ENCODE peak calls at places on chromosomes 16 and 17, in eight cellular contexts. One of them, this sample, is unnamed. For H3K4me1, the result is how much of the 10 kb centered on the place peaks cover.

GRCh38 chr17:70752966-70753467 is 583.7 kb downstream of the KCNJ2 start:
- DNase-seq in fibroblast of lung: no peak
- DNase-seq in effector memory CD4-positive, alpha-beta T cell: no peak
- DNase-seq in upper lobe of right lung: no peak
- DNase-seq in upper lobe of left lung: no peak
- DNase-seq in naive thymus-derived CD4-positive, alpha-beta T cell: no peak
- DNase-seq in Peyer's patch: no peak
- DNase-seq in H1: no peak
- DNase-seq in this sample: no peak

GRCh38 chr17:32491371-32492280 is 4.8 kb downstream of the CDK5R1 start:
- DNase-seq in H1: no peak
- DNase-seq in naive thymus-derived CD4-positive, alpha-beta T cell: no peak
- DNase-seq in upper lobe of left lung: no peak
- DNase-seq in Peyer's patch: peak
- DNase-seq in upper lobe of right lung: peak
- DNase-seq in fibroblast of lung: no peak
- DNase-seq in effector memory CD4-positive, alpha-beta T cell: no peak
- DNase-seq in this sample: no peak

GRCh38 chr17:50027639-50028206 is 28.2 kb upstream of the ITGA3 start:
- DNase-seq in fibroblast of lung: peak
- DNase-seq in upper lobe of right lung: peak
- DNase-seq in naive thymus-derived CD4-positive, alpha-beta T cell: no peak
- DNase-seq in H1: no peak
- DNase-seq in upper lobe of left lung: peak
- DNase-seq in effector memory CD4-positive, alpha-beta T cell: no peak
- DNase-seq in Peyer's patch: no peak
- DNase-seq in this sample: peak

GRCh38 chr17:29063992-29064391 is 21.1 kb downstream of the PIPOX start:
- DNase-seq in naive thymus-derived CD4-positive, alpha-beta T cell: no peak
- DNase-seq in H1: no peak
- DNase-seq in Peyer's patch: no peak
- DNase-seq in fibroblast of lung: no peak
- DNase-seq in upper lobe of right lung: no peak
- DNase-seq in effector memory CD4-positive, alpha-beta T cell: no peak
- DNase-seq in upper lobe of left lung: no peak
- DNase-seq in this sample: no peak

GRCh38 chr17:35896011-35896587 is 15.9 kb upstream of the CCL5 start:
- DNase-seq in upper lobe of left lung: peak
- DNase-seq in naive thymus-derived CD4-positive, alpha-beta T cell: no peak
- DNase-seq in fibroblast of lung: no peak
- DNase-seq in H1: no peak
- DNase-seq in Peyer's patch: no peak
- DNase-seq in upper lobe of right lung: no peak
- DNase-seq in effector memory CD4-positive, alpha-beta T cell: peak
- DNase-seq in this sample: peak

GRCh38 chr17:72403713-72404209 is 282.9 kb downstream of the SOX9 start:
- DNase-seq in Peyer's patch: no peak
- DNase-seq in upper lobe of right lung: no peak
- DNase-seq in H1: no peak
- DNase-seq in fibroblast of lung: no peak
- DNase-seq in upper lobe of left lung: no peak
- DNase-seq in naive thymus-derived CD4-positive, alpha-beta T cell: no peak
- DNase-seq in effector memory CD4-positive, alpha-beta T cell: no peak
- DNase-seq in this sample: peak

GRCh38 chr17:43917348-43918025 is 10.2 kb upstream of the MPP2 start:
- DNase-seq in naive thymus-derived CD4-positive, alpha-beta T cell: peak
- DNase-seq in effector memory CD4-positive, alpha-beta T cell: no peak
- DNase-seq in Peyer's patch: peak
- DNase-seq in upper lobe of left lung: peak
- DNase-seq in upper lobe of right lung: peak
- DNase-seq in fibroblast of lung: peak
- DNase-seq in H1: peak
- DNase-seq in this sample: peak

GRCh38 chr16:86158688-86159360 is 259.9 kb downstream of the IRF8 start:
- DNase-seq in effector memory CD4-positive, alpha-beta T cell: no peak
- DNase-seq in naive thymus-derived CD4-positive, alpha-beta T cell: no peak
- DNase-seq in upper lobe of left lung: no peak
- DNase-seq in Peyer's patch: no peak
- DNase-seq in fibroblast of lung: no peak
- DNase-seq in H1: no peak
- DNase-seq in upper lobe of right lung: no peak
- DNase-seq in this sample: no peak

GRCh38 chr16:31476305-31477219 is 4.6 kb downstream of the TGFB1I1 start:
- DNase-seq in Peyer's patch: peak
- DNase-seq in upper lobe of left lung: peak
- DNase-seq in naive thymus-derived CD4-positive, alpha-beta T cell: peak
- DNase-seq in H1: peak
- DNase-seq in effector memory CD4-positive, alpha-beta T cell: peak
- DNase-seq in upper lobe of right lung: peak
- DNase-seq in fibroblast of lung: no peak
- DNase-seq in this sample: peak

GRCh38 chr16:53817117-53817516 is 113.2 kb downstream of the FTO start:
- DNase-seq in effector memory CD4-positive, alpha-beta T cell: no peak
- DNase-seq in upper lobe of right lung: no peak
- DNase-seq in fibroblast of lung: peak
- DNase-seq in Peyer's patch: no peak
- DNase-seq in naive thymus-derived CD4-positive, alpha-beta T cell: no peak
- DNase-seq in upper lobe of left lung: no peak
- DNase-seq in H1: no peak
- DNase-seq in this sample: no peak

GRCh38 chr17:45016823-45017222 is 34.6 kb downstream of the DCAKD start:
- DNase-seq in naive thymus-derived CD4-positive, alpha-beta T cell: no peak
- DNase-seq in effector memory CD4-positive, alpha-beta T cell: no peak
- DNase-seq in Peyer's patch: no peak
- DNase-seq in upper lobe of right lung: no peak
- DNase-seq in fibroblast of lung: no peak
- DNase-seq in H1: no peak
- DNase-seq in upper lobe of left lung: no peak
- DNase-seq in this sample: peak

GRCh38 chr16:1902547-1903219 is 15.5 kb downstream of the HS3ST6 start:
- DNase-seq in fibroblast of lung: no peak
- DNase-seq in H1: no peak
- DNase-seq in naive thymus-derived CD4-positive, alpha-beta T cell: no peak
- DNase-seq in upper lobe of right lung: no peak
- DNase-seq in Peyer's patch: no peak
- DNase-seq in effector memory CD4-positive, alpha-beta T cell: no peak
- DNase-seq in upper lobe of left lung: no peak
- DNase-seq in this sample: no peak

GRCh38 chr16:56929639-56930038 is 2.3 kb upstream of the HERPUD1 start:
- DNase-seq in naive thymus-derived CD4-positive, alpha-beta T cell: no peak
- DNase-seq in Peyer's patch: no peak
- DNase-seq in upper lobe of right lung: no peak
- DNase-seq in effector memory CD4-positive, alpha-beta T cell: no peak
- DNase-seq in fibroblast of lung: no peak
- DNase-seq in H1: no peak
- DNase-seq in upper lobe of left lung: no peak
- DNase-seq in this sample: no peak

GRCh38 chr16:68972008-68972407 is 128.7 kb downstream of the TANGO6 start:
- DNase-seq in upper lobe of right lung: no peak
- DNase-seq in effector memory CD4-positive, alpha-beta T cell: no peak
- DNase-seq in Peyer's patch: no peak
- DNase-seq in naive thymus-derived CD4-positive, alpha-beta T cell: no peak
- DNase-seq in upper lobe of left lung: no peak
- DNase-seq in H1: peak
- DNase-seq in fibroblast of lung: no peak
- DNase-seq in this sample: no peak

GRCh38 chr16:20906225-20906870 is 5.8 kb downstream of the LYRM1 start:
- DNase-seq in H1: no peak
- DNase-seq in upper lobe of right lung: no peak
- DNase-seq in effector memory CD4-positive, alpha-beta T cell: no peak
- DNase-seq in naive thymus-derived CD4-positive, alpha-beta T cell: no peak
- DNase-seq in upper lobe of left lung: no peak
- DNase-seq in Peyer's patch: no peak
- DNase-seq in fibroblast of lung: peak
- DNase-seq in this sample: no peak

GRCh38 chr16:11722468-11722808 is 20.2 kb downstream of the TXNDC11 start:
- DNase-seq in fibroblast of lung: no peak
- DNase-seq in naive thymus-derived CD4-positive, alpha-beta T cell: no peak
- DNase-seq in effector memory CD4-positive, alpha-beta T cell: no peak
- DNase-seq in H1: no peak
- DNase-seq in upper lobe of left lung: no peak
- DNase-seq in Peyer's patch: no peak
- DNase-seq in upper lobe of right lung: no peak
- DNase-seq in this sample: no peak
- H3K27ac ChIP-seq in fibroblast of lung: no peak
- H3K27ac ChIP-seq in naive thymus-derived CD4-positive, alpha-beta T cell: no peak
- H3K27ac ChIP-seq in effector memory CD4-positive, alpha-beta T cell: no peak
- H3K27ac ChIP-seq in H1: no peak
- H3K27ac ChIP-seq in upper lobe of left lung: peak
- H3K27ac ChIP-seq in Peyer's patch: no peak
- H3K27ac ChIP-seq in upper lobe of right lung: peak
- H3K27ac ChIP-seq in this sample: no peak

GRCh38 chr17:46826116-46826515 is 7.6 kb upstream of the WNT3 start:
- DNase-seq in Peyer's patch: no peak
- DNase-seq in H1: no peak
- DNase-seq in upper lobe of right lung: no peak
- DNase-seq in fibroblast of lung: no peak
- DNase-seq in effector memory CD4-positive, alpha-beta T cell: no peak
- DNase-seq in upper lobe of left lung: no peak
- DNase-seq in naive thymus-derived CD4-positive, alpha-beta T cell: no peak
- DNase-seq in this sample: no peak
- H3K4me1 ChIP-seq in Peyer's patch: under half
- H3K4me1 ChIP-seq in H1: under half
- H3K4me1 ChIP-seq in upper lobe of right lung: under half
- H3K4me1 ChIP-seq in fibroblast of lung: under half
- H3K4me1 ChIP-seq in effector memory CD4-positive, alpha-beta T cell: under half
- H3K4me1 ChIP-seq in upper lobe of left lung: under half
- H3K4me1 ChIP-seq in naive thymus-derived CD4-positive, alpha-beta T cell: under half
- H3K4me1 ChIP-seq in this sample: under half

GRCh38 chr17:7307686-7308624 is 527 bp downstream of the EIF5A start:
- DNase-seq in upper lobe of left lung: peak
- DNase-seq in upper lobe of right lung: peak
- DNase-seq in Peyer's patch: peak
- DNase-seq in effector memory CD4-positive, alpha-beta T cell: peak
- DNase-seq in H1: peak
- DNase-seq in fibroblast of lung: no peak
- DNase-seq in naive thymus-derived CD4-positive, alpha-beta T cell: peak
- DNase-seq in this sample: peak

GRCh38 chr17:7306911-7307685 is at the start of gene EIF5A:
- DNase-seq in fibroblast of lung: peak
- DNase-seq in naive thymus-derived CD4-positive, alpha-beta T cell: peak
- DNase-seq in upper lobe of left lung: peak
- DNase-seq in Peyer's patch: peak
- DNase-seq in upper lobe of right lung: peak
- DNase-seq in effector memory CD4-positive, alpha-beta T cell: peak
- DNase-seq in H1: peak
- DNase-seq in this sample: peak

GRCh38 chr17:7311110-7311698 is 3.8 kb downstream of the EIF5A start:
- DNase-seq in H1: no peak
- DNase-seq in Peyer's patch: no peak
- DNase-seq in fibroblast of lung: no peak
- DNase-seq in upper lobe of right lung: no peak
- DNase-seq in effector memory CD4-positive, alpha-beta T cell: no peak
- DNase-seq in upper lobe of left lung: no peak
- DNase-seq in naive thymus-derived CD4-positive, alpha-beta T cell: no peak
- DNase-seq in this sample: no peak

GRCh38 chr17:7309628-7310027 is 2.2 kb downstream of the EIF5A start:
- DNase-seq in Peyer's patch: no peak
- DNase-seq in upper lobe of right lung: no peak
- DNase-seq in H1: no peak
- DNase-seq in effector memory CD4-positive, alpha-beta T cell: no peak
- DNase-seq in fibroblast of lung: no peak
- DNase-seq in naive thymus-derived CD4-positive, alpha-beta T cell: no peak
- DNase-seq in upper lobe of left lung: no peak
- DNase-seq in this sample: no peak

DNA sequence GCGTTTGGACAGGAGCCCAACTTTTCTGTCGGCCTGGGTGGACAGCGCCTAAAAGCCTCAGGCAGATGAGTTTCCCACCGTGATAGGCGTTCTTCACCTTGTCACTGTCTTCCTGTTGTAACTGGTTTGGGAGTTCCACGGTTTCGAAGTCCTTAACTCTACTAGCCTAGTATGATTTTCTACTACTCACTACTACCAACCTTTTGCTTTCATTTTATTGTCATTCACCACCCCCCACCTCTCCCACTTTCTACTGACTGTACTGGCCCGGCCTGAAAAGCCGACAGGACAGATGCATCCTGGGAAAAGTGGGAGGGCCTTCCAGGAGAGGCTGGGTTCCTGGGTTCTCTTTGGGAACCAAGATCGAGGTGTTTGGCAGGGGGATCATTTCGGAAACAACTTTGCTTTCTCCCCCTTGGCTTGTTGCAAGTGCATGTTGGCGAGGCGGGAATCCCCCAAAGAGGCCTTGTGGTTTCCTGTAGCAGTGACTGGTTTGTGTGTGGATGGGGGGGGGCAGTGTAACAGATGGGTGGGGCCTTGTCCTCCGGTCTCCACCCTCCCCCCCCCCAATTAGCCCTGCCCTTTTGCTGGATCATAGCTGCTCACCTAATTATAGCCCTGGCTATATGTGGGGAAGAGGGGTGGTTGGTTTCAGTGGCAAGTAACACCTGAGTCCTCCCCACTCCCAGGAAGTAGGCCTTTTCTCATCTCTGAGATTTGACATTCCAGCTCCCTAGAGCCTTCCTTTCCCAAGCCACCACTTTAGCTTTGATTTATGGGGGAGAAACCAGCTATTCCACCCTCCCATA is 1.4 kb downstream of the EIF5A start:
- DNase-seq in upper lobe of right lung: peak
- DNase-seq in Peyer's patch: peak
- DNase-seq in upper lobe of left lung: peak
- DNase-seq in fibroblast of lung: peak
- DNase-seq in effector memory CD4-positive, alpha-beta T cell: peak
- DNase-seq in naive thymus-derived CD4-positive, alpha-beta T cell: peak
- DNase-seq in H1: peak
- DNase-seq in this sample: peak
- H3K4me3 ChIP-seq in upper lobe of right lung: peak
- H3K4me3 ChIP-seq in Peyer's patch: peak
- H3K4me3 ChIP-seq in upper lobe of left lung: peak
- H3K4me3 ChIP-seq in fibroblast of lung: peak
- H3K4me3 ChIP-seq in effector memory CD4-positive, alpha-beta T cell: peak
- H3K4me3 ChIP-seq in naive thymus-derived CD4-positive, alpha-beta T cell: peak
- H3K4me3 ChIP-seq in H1: peak
- H3K4me3 ChIP-seq in this sample: peak

GRCh38 chr17:82313195-82314011 is 4.0 kb downstream of the CD7 start:
- DNase-seq in naive thymus-derived CD4-positive, alpha-beta T cell: no peak
- DNase-seq in upper lobe of right lung: no peak
- DNase-seq in H1: no peak
- DNase-seq in Peyer's patch: no peak
- DNase-seq in fibroblast of lung: no peak
- DNase-seq in effector memory CD4-positive, alpha-beta T cell: no peak
- DNase-seq in upper lobe of left lung: no peak
- DNase-seq in this sample: no peak

GRCh38 chr17:82314721-82315605 is 2.4 kb downstream of the CD7 start:
- DNase-seq in naive thymus-derived CD4-positive, alpha-beta T cell: no peak
- DNase-seq in H1: no peak
- DNase-seq in upper lobe of left lung: no peak
- DNase-seq in Peyer's patch: no peak
- DNase-seq in fibroblast of lung: no peak
- DNase-seq in upper lobe of right lung: no peak
- DNase-seq in effector memory CD4-positive, alpha-beta T cell: no peak
- DNase-seq in this sample: no peak

GRCh38 chr17:82315703-82316358 is 1.6 kb downstream of the CD7 start:
- DNase-seq in upper lobe of left lung: no peak
- DNase-seq in Peyer's patch: no peak
- DNase-seq in upper lobe of right lung: no peak
- DNase-seq in effector memory CD4-positive, alpha-beta T cell: no peak
- DNase-seq in H1: no peak
- DNase-seq in naive thymus-derived CD4-positive, alpha-beta T cell: peak
- DNase-seq in fibroblast of lung: no peak
- DNase-seq in this sample: peak

GRCh38 chr17:82311971-82312370 is 5.4 kb downstream of the CD7 start:
- DNase-seq in effector memory CD4-positive, alpha-beta T cell: no peak
- DNase-seq in Peyer's patch: no peak
- DNase-seq in upper lobe of left lung: no peak
- DNase-seq in fibroblast of lung: no peak
- DNase-seq in H1: no peak
- DNase-seq in naive thymus-derived CD4-positive, alpha-beta T cell: no peak
- DNase-seq in upper lobe of right lung: no peak
- DNase-seq in this sample: no peak

GRCh38 chr17:82314012-82314720 is 3.2 kb downstream of the CD7 start:
- DNase-seq in upper lobe of left lung: no peak
- DNase-seq in fibroblast of lung: no peak
- DNase-seq in upper lobe of right lung: no peak
- DNase-seq in naive thymus-derived CD4-positive, alpha-beta T cell: no peak
- DNase-seq in effector memory CD4-positive, alpha-beta T cell: no peak
- DNase-seq in H1: no peak
- DNase-seq in Peyer's patch: no peak
- DNase-seq in this sample: no peak
- H3K27ac ChIP-seq in upper lobe of left lung: no peak
- H3K27ac ChIP-seq in fibroblast of lung: no peak
- H3K27ac ChIP-seq in upper lobe of right lung: no peak
- H3K27ac ChIP-seq in naive thymus-derived CD4-positive, alpha-beta T cell: peak
- H3K27ac ChIP-seq in effector memory CD4-positive, alpha-beta T cell: no peak
- H3K27ac ChIP-seq in H1: no peak
- H3K27ac ChIP-seq in Peyer's patch: no peak
- H3K27ac ChIP-seq in this sample: no peak